ENCODE peak calls at places on chromosomes 2 and 18, in seven cellular contexts. A is spleen, I is A549, Q is right lobe of liver, R is prostate gland, E is IMR-90, C is transverse colon. J is an unnamed sample.

GRCh38 chr2:127410871-127411396 is 7.3 kb upstream of the PROC start:
- DNase-seq in A (peak; percentile 33), I (peak; percentile 85), Q (no peak), R (peak; percentile 28), E (peak; percentile 56), C (no peak), J (no peak)

GRCh38 chr18:79924814-79925655 is 26.4 kb downstream of the SLC66A2 start:
- DNase-seq in A (peak; percentile 66), I (no peak), Q (peak; percentile 46), R (no peak), E (no peak), C (peak; percentile 6), J (no peak)

GRCh38 chr2:19863303-19864041 is 38.3 kb downstream of the TTC32 start:
- DNase-seq in A (peak; percentile 94), I (peak; percentile 70), Q (peak; percentile 82), R (peak; percentile 44), E (peak; percentile 45), C (peak; percentile 68), J (peak; percentile 82)

GRCh38 chr2:213429516-213429915 is 145.3 kb downstream of the SPAG16 start:
- DNase-seq in A (no peak), I (no peak), Q (no peak), R (no peak), E (peak; percentile 7), C (no peak), J (no peak)

GRCh38 chr18:59268722-59269562 is 4.3 kb downstream of the RAX start:
- DNase-seq in A (peak; percentile 75), I (peak; percentile 58), Q (no peak), R (no peak), E (no peak), C (no peak), J (peak; percentile 77)

GRCh38 chr2:157898591-157898996 is 22.5 kb upstream of the ACVR1 start:
- DNase-seq in A (no peak), I (peak; percentile 58), Q (no peak), R (no peak), E (peak; percentile 95), C (no peak), J (peak; percentile 14)

GRCh38 chr2:105290981-105291660 is 38.4 kb downstream of the TGFBRAP1 start:
- DNase-seq in A (no peak), I (no peak), Q (no peak), R (no peak), E (no peak), C (no peak), J (no peak)

GRCh38 chr2:28009732-28010131 is 119.2 kb downstream of the BABAM2 start:
- DNase-seq in A (no peak), I (no peak), Q (no peak), R (peak; percentile 4), E (peak; percentile 15), C (no peak), J (no peak)

GRCh38 chr2:144983107-144983506 is 463.2 kb upstream of the ZEB2 start:
- DNase-seq in A (no peak), I (no peak), Q (no peak), R (no peak), E (no peak), C (no peak), J (no peak)

GRCh38 chr18:59382388-59382787 is 23.3 kb upstream of the LMAN1 start:
- DNase-seq in A (no peak), I (no peak), Q (no peak), R (no peak), E (no peak), C (no peak), J (no peak)

GRCh38 chr2:222283634-222284033 is 15.2 kb downstream of the PAX3 start:
- DNase-seq in A (no peak), I (no peak), Q (no peak), R (no peak), E (no peak), C (no peak), J (no peak)

GRCh38 chr2:239839306-239839705 is 185.8 kb downstream of the NDUFA10 start:
- DNase-seq in A (no peak), I (no peak), Q (no peak), R (no peak), E (no peak), C (no peak), J (no peak)

GRCh38 chr2:63051795-63052333 is 1.2 kb downstream of the OTX1 start:
- DNase-seq in A (no peak), I (no peak), Q (no peak), R (no peak), E (no peak), C (no peak), J (no peak)

GRCh38 chr2:205954707-205955106 is 131.3 kb downstream of the INO80D start:
- DNase-seq in A (no peak), I (no peak), Q (no peak), R (no peak), E (no peak), C (no peak), J (no peak)

GRCh38 chr18:7338846-7339245 is 108.0 kb downstream of the LRRC30 start:
- DNase-seq in A (no peak), I (no peak), Q (no peak), R (no peak), E (no peak), C (no peak), J (no peak)

DNA sequence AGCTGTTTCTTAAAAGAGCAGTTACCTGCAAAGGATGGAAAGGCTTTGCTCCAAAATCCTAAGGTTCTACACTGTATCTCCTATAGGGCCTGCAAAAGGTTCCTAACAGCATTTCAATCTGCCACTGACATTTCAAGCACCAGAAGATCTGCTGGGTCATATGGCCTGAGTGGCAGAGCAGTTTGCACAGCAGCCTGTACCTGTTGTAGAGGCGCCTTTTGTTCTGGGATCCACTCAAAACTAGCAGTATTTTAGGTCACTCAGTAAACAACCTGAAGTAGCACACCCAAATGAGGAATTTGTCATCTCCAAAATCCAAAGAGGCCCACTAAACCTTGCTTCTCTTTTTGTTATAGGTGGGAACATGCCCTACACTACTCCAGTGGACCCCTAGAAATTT is 6.2 kb downstream of the FAM210A start:
- DNase-seq in A (no peak), I (no peak), Q (no peak), R (no peak), E (no peak), C (no peak), J (no peak)
- TF ChIP-seq POLR2A in A (no peak), I (no peak), Q (no peak), R (no peak), E (no peak), C (no peak), J (no peak)

GRCh38 chr2:197306024-197306690 is 4.4 kb downstream of the ANKRD44 start:
- DNase-seq in A (no peak), I (no peak), Q (no peak), R (no peak), E (no peak), C (peak; percentile 24), J (no peak)
- TF ChIP-seq POLR2A in A (no peak), I (no peak), Q (no peak), R (no peak), E (no peak), C (no peak), J (no peak)

DNA sequence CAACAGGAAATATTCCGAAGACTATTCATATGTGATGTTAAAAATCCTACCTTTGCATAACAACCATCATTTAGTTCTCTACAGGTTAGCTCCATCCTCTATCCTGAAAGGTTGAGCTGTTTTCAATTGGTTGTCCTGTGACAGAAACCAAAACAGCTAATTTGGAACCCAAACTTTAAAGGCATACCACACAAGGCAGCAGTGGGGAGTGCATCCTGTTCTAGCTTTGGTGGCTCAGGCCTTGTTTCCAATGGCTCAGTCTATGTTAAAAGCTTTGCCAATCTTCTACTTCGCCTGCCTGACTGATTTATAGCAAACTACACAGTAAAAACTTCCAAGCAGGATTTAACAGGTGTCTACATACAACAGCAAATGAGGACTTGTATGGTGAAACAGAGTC is 3.2 kb downstream of the CD226 start:
- DNase-seq in A (no peak), I (no peak), Q (no peak), R (no peak), E (no peak), C (no peak), J (no peak)
- TF ChIP-seq POLR2A in A (no peak), I (no peak), Q (no peak), R (no peak), E (no peak), C (no peak), J (no peak)

GRCh38 chr2:10136187-10136934 is 13.8 kb downstream of the RRM2 start:
- DNase-seq in A (peak; percentile 45), I (peak; percentile 31), Q (no peak), R (no peak), E (no peak), C (no peak), J (peak; percentile 70)
- TF ChIP-seq POLR2A in A (no peak), I (no peak), Q (no peak), R (no peak), E (no peak), C (no peak), J (no peak)

GRCh38 chr18:37391698-37392548 is 173.7 kb downstream of the CELF4 start:
- DNase-seq in A (peak; percentile 43), I (no peak), Q (no peak), R (no peak), E (no peak), C (no peak), J (no peak)

GRCh38 chr18:37392648-37393047 is 172.9 kb downstream of the CELF4 start:
- DNase-seq in A (no peak), I (no peak), Q (no peak), R (no peak), E (no peak), C (no peak), J (no peak)

GRCh38 chr18:37389684-37390368 is 175.8 kb downstream of the CELF4 start:
- DNase-seq in A (no peak), I (no peak), Q (no peak), R (no peak), E (no peak), C (no peak), J (no peak)

GRCh38 chr18:37390687-37391086 is 174.9 kb downstream of the CELF4 start:
- DNase-seq in A (peak; percentile 54), I (no peak), Q (no peak), R (no peak), E (no peak), C (no peak), J (no peak)

DNA sequence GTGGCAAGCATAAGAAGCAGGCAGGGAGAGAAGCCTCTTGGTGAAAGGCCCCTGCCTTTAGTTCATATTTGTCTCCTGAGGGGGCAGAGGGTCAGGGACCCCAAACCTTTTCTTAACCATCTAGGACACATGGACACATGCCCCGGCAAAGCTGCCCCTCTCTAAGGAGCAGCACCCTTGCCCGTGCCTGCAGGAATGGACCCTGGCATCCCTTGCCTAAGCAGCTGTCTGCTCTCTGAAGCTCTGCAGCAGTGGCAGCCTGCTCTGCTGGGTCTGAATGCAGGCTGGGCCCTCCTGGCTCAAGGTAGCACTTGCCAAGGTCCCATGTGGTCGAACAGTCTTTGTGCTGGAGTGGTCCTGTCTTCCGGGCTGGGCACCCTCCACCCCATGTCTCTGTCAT is 174.4 kb downstream of the CELF4 start:
- DNase-seq in A (no peak), I (no peak), Q (no peak), R (no peak), E (no peak), C (no peak), J (no peak)
- TF ChIP-seq POLR2A in A (no peak), I (no peak), Q (no peak), R (no peak), E (no peak), C (no peak), J (no peak)

J was measured in erythroblast.